ENCODE peak calls at places on chromosomes 7 and 10, in four cellular contexts. R is effector memory CD4-positive, alpha-beta T cell; Y is A549; K is mesenchymal stem cell. T is an unnamed sample. For H3K4me1, the result is how much of the 10 kb centered on the place peaks cover.

GRCh38 chr10:113104071-113104470 is 154.0 kb downstream of the TCF7L2 start:
- DNase-seq in R (no peak), Y (no peak), K (peak), T (no peak)

GRCh38 chr10:12081879-12082560 is 13.3 kb downstream of the DHTKD1 start:
- DNase-seq in R (no peak), Y (no peak), K (peak), T (no peak)

GRCh38 chr10:3118621-3119020 is 51.3 kb downstream of the PFKP start:
- DNase-seq in R (no peak), Y (no peak), K (no peak), T (no peak)

GRCh38 chr7:90599892-90600555 is 3.9 kb downstream of the CDK14 start:
- DNase-seq in R (no peak), Y (no peak), K (no peak), T (no peak)

GRCh38 chr7:96546426-96546825 is 163.2 kb downstream of the SEM1 start:
- DNase-seq in R (no peak), Y (no peak), K (no peak), T (no peak)

GRCh38 chr10:44647877-44648542 is 263.1 kb upstream of the CXCL12 start:
- DNase-seq in R (no peak), Y (no peak), K (no peak), T (no peak)

GRCh38 chr7:128437426-128438332 is 18.0 kb upstream of the HILPDA start:
- DNase-seq in R (no peak), Y (no peak), K (no peak), T (no peak)

GRCh38 chr10:14378387-14378960 is 47.8 kb upstream of the FRMD4A start:
- DNase-seq in R (no peak), Y (no peak), K (no peak), T (no peak)

GRCh38 chr7:43721193-43721806 is 8.0 kb downstream of the COA1 start:
- DNase-seq in R (no peak), Y (peak), K (peak), T (no peak)

GRCh38 chr10:132515811-132516726 is 21.5 kb upstream of the INPP5A start:
- DNase-seq in R (no peak), Y (no peak), K (no peak), T (no peak)

GRCh38 chr7:78232806-78233205 is 434.2 kb downstream of the PHTF2 start:
- DNase-seq in R (no peak), Y (no peak), K (peak), T (no peak)

GRCh38 chr10:45646384-45647050 is 26.1 kb downstream of the ZFAND4 start:
- DNase-seq in R (no peak), Y (no peak), K (no peak), T (no peak)

GRCh38 chr10:62545667-62546066 is 171.5 kb downstream of the ZNF365 start:
- DNase-seq in R (no peak), Y (no peak), K (peak), T (no peak)

GRCh38 chr7:112484671-112485097 is 3.9 kb downstream of the LSMEM1 start:
- DNase-seq in R (no peak), Y (peak), K (peak), T (no peak)

GRCh38 chr7:133310232-133310852 is 57.5 kb downstream of the EXOC4 start:
- DNase-seq in R (no peak), Y (no peak), K (peak), T (no peak)

GRCh38 chr7:115329006-115329405 is 407.1 kb downstream of the MDFIC start:
- DNase-seq in R (no peak), Y (no peak), K (no peak), T (no peak)

GRCh38 chr7:50092579-50093411 is at the start of gene ZPBP:
- DNase-seq in R (no peak), Y (no peak), K (peak), T (peak)

GRCh38 chr7:32062150-32062549 is 8.1 kb downstream of the PDE1C start:
- DNase-seq in R (no peak), Y (peak), K (peak), T (no peak)

GRCh38 chr10:90398551-90398950 is 459.3 kb downstream of the HTR7 start:
- DNase-seq in R (no peak), Y (no peak), K (peak), T (no peak)

GRCh38 chr7:106231856-106232490 is 52.8 kb downstream of the NAMPT start:
- DNase-seq in R (no peak), Y (no peak), K (no peak), T (no peak)

GRCh38 chr7:146375155-146375554 is 258.6 kb downstream of the CNTNAP2 start:
- DNase-seq in R (no peak), Y (no peak), K (no peak), T (no peak)

GRCh38 chr7:29610031-29610490 is 46.4 kb downstream of the PRR15 start:
- DNase-seq in R (no peak), Y (no peak), K (no peak), T (no peak)

GRCh38 chr10:47374611-47375536 is 9.2 kb downstream of the ZNF488 start:
- DNase-seq in R (no peak), Y (no peak), K (no peak), T (no peak)

GRCh38 chr10:112565434-112566053 is 118.5 kb downstream of the VTI1A start:
- DNase-seq in R (no peak), Y (peak), K (peak), T (no peak)

GRCh38 chr10:112985701-112986510 is 35.9 kb downstream of the TCF7L2 start:
- DNase-seq in R (no peak), Y (no peak), K (peak), T (no peak)

GRCh38 chr10:77787440-77787839 is 139.1 kb downstream of the DLG5 start:
- DNase-seq in R (no peak), Y (no peak), K (no peak), T (no peak)

GRCh38 chr7:93212881-93213280 is 13.4 kb downstream of the HEPACAM2 start:
- DNase-seq in R (no peak), Y (no peak), K (no peak), T (no peak)

GRCh38 chr7:30141405-30142045 is 6.7 kb downstream of the MTURN start:
- DNase-seq in R (no peak), Y (no peak), K (no peak), T (no peak)

GRCh38 chr7:42831051-42831952 is 80.6 kb downstream of the C7orf25 start:
- DNase-seq in R (no peak), Y (no peak), K (peak), T (no peak)

GRCh38 chr7:86964973-86965726 is 94.3 kb downstream of the ELAPOR2 start:
- DNase-seq in R (no peak), Y (no peak), K (no peak), T (no peak)
- H3K4me1 ChIP-seq in R (under half), Y (under half), K (under half), T (under half)

GRCh38 chr7:1368150-1368681 is 91.1 kb downstream of the MICALL2 start:
- DNase-seq in R (no peak), Y (no peak), K (no peak), T (no peak)
- H3K4me3 ChIP-seq in R (no peak), Y (no peak), K (no peak), T (no peak)

GRCh38 chr10:108303149-108303548 is 1138.6 kb upstream of the SORCS1 start:
- DNase-seq in R (no peak), Y (no peak), K (no peak), T (no peak)

GRCh38 chr10:108307250-108307924 is 1142.9 kb upstream of the SORCS1 start:
- DNase-seq in R (no peak), Y (no peak), K (no peak), T (no peak)

DNA sequence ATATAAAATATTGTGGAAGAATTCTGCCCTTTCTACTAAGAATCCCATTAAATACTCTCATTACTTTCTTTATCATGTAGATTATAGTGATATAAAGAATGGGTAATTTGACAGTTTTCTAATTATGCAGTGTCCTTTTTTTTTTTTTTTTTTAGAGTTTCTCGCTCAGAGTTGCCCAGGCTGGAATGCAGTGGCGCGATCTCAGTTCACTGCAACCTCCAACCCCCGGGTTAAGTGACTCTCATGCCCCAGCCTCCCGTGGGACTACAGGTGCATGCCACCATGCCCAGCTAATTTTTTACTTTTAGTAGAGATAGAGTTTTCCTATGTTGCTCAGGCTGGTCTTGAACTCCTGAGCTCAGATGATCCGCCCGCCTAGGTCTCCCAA is 1143.4 kb upstream of the SORCS1 start:
- DNase-seq in R (no peak), Y (no peak), K (no peak), T (no peak)
- H3K27ac ChIP-seq in R (no peak), Y (no peak), K (no peak), T (no peak)

DNA sequence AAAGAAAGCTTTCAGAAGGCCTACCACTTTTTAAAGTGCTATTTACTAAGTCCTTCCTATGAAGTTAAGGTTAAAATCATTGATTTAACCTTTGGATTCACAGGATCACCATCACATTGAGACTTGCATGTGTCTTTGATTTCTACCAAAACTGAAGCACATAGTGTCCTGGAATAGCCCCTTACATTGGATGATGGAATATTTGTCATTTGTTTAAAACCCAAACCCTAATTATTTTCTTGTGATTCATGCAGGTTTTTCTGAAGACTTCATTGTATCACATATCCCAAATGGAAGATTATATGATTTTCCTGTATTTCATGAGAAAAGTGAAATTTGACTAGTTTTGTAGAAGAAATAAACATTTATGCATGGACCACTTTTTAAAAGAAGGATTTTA is 3.3 kb downstream of the SEMA3A start:
- DNase-seq in R (no peak), Y (no peak), K (no peak), T (no peak)
- H3K4me1 ChIP-seq in R (under half), Y (half or more), K (under half), T (under half)

GRCh38 chr10:126842836-126843235 is 62.4 kb upstream of the DOCK1 start:
- DNase-seq in R (no peak), Y (no peak), K (no peak), T (no peak)

GRCh38 chr10:126843299-126843934 is 61.8 kb upstream of the DOCK1 start:
- DNase-seq in R (no peak), Y (no peak), K (no peak), T (no peak)

GRCh38 chr10:126846469-126846868 is 58.8 kb upstream of the DOCK1 start:
- DNase-seq in R (no peak), Y (no peak), K (no peak), T (no peak)

GRCh38 chr10:126842356-126842755 is 62.9 kb upstream of the DOCK1 start:
- DNase-seq in R (no peak), Y (no peak), K (no peak), T (no peak)

DNA sequence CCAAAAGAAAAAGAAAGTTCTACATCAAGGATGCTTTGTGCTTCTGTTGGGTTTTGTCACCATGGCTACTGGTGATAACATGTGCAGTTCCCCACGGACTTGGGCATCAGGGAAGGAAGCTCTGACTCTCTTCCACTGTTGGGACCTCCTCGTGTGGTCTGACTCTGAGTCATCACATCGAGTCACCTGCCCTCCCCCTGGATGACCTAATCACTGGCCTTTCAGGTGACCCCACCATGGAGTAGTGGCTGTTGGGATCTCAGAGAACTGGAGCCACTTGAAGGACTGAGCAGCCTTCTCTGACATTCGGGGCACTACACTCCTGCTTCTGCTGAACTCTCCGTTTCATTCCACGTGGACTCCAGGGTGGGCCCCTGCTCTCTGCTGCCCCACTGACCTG is 60.8 kb upstream of the DOCK1 start:
- DNase-seq in R (no peak), Y (peak), K (peak), T (no peak)
- H3K4me3 ChIP-seq in R (no peak), Y (no peak), K (no peak), T (no peak)

DNA sequence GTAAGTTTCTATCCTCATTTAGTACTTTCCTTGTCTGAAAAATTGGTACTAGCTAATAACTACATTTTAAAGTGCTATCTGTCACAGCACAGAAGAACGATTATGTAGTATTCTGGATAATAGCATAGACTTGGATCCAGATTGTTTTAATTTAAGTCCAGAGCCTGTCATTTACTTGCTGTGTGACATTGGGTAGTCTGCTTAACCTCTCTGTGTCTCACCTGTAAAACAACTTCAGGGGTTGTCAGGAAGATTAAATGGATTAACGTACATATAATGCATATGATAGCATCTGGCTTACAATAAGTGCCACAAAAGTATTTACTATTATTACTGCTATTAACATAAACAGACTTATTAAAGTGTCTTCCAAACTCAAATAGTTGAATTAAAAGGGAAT is 1221.4 kb downstream of the GATA3 start:
- DNase-seq in R (no peak), Y (no peak), K (no peak), T (no peak)
- H3K27ac ChIP-seq in R (no peak), Y (no peak), K (no peak), T (no peak)

DNA sequence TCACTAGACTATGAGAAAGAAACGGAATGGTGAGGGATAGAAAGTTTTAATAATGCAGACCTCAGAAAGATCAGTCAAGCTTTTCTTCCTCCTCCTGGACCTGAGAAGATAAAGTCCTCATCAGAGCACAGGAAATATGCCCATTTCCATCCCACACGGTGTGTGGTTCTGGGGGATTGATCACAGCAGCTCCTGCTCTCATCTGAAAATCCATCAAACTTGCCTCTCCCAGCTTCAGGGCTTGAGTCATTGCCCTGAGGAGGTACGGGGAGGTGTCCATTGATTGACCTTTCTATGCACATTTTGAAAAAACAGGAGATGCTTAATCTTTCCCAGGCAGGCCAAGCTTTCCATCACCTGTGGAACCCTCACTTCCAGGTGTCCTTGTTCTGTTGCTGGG is 257.1 kb downstream of the GFRA1 start:
- DNase-seq in R (no peak), Y (no peak), K (no peak), T (no peak)
- H3K4me1 ChIP-seq in R (under half), Y (under half), K (under half), T (under half)

DNA sequence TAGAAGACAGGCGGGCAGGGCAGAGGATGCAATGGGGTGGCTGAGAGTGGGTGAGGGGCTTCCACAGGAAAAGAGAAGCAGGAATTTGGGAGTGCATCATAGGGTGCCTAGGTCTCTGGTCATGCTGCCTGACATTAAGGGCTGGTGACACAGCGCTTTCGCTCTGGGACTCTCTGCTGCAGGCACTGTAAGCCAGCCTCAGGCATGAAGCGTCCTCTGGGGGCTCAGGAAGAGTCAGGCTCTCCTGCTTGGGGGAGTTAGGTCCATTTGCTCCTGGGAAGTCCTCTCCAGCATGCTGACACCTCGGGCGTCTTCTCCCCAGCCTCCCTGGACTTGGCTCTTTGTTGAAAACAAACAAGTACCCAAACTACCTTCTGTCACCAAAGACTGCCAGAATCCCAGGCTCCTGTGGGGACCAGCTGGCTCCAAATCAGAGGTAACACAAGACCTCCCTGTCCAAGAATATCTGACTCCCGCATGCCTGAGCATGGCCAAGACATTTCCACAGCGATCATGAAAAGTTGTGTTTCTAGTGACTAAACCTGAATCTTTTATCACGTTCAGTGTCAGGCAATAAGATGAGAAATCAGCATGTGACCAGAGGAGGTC is 55.4 kb downstream of the GPR26 start:
- DNase-seq in R (no peak), Y (no peak), K (no peak), T (no peak)
- H3K4me3 ChIP-seq in R (no peak), Y (no peak), K (no peak), T (no peak)

GRCh38 chr7:6016653-6016966 is 7.5 kb downstream of the AIMP2 start:
- DNase-seq in R (no peak), Y (no peak), K (no peak), T (no peak)
- H3K27ac ChIP-seq in R (no peak), Y (peak), K (peak), T (no peak)

T was measured in CD4-positive, alpha-beta memory T cell.